ENCODE peak calls at places on chromosomes 4 and X, in six cellular contexts. One of them, this sample, is unnamed.

GRCh38 chrX:79366888-79367749 is at the start of gene ITM2A:
- DNase-seq in tibial artery: peak
- DNase-seq in neuronal stem cell: peak
- DNase-seq in AG04450: no peak
- DNase-seq in naive thymus-derived CD4-positive, alpha-beta T cell: peak
- DNase-seq in IMR-90: no peak
- DNase-seq in this sample: peak

GRCh38 chr4:126761947-126762650 is 870.7 kb upstream of the INTU start:
- DNase-seq in tibial artery: no peak
- DNase-seq in neuronal stem cell: no peak
- DNase-seq in AG04450: no peak
- DNase-seq in naive thymus-derived CD4-positive, alpha-beta T cell: no peak
- DNase-seq in IMR-90: no peak
- DNase-seq in this sample: no peak

GRCh38 chr4:161320377-161320776 is 843.4 kb downstream of the FSTL5 start:
- DNase-seq in tibial artery: no peak
- DNase-seq in neuronal stem cell: peak
- DNase-seq in AG04450: no peak
- DNase-seq in naive thymus-derived CD4-positive, alpha-beta T cell: no peak
- DNase-seq in IMR-90: no peak
- DNase-seq in this sample: no peak

GRCh38 chr4:168551945-168552695 is 55.3 kb downstream of the PALLD start:
- DNase-seq in tibial artery: no peak
- DNase-seq in neuronal stem cell: no peak
- DNase-seq in AG04450: no peak
- DNase-seq in naive thymus-derived CD4-positive, alpha-beta T cell: peak
- DNase-seq in IMR-90: no peak
- DNase-seq in this sample: peak

GRCh38 chr4:158896459-158897238 is 127.8 kb downstream of the FNIP2 start:
- DNase-seq in tibial artery: no peak
- DNase-seq in neuronal stem cell: no peak
- DNase-seq in AG04450: no peak
- DNase-seq in naive thymus-derived CD4-positive, alpha-beta T cell: no peak
- DNase-seq in IMR-90: no peak
- DNase-seq in this sample: no peak

GRCh38 chrX:135543924-135544323 is 23.5 kb downstream of the INTS6L start:
- DNase-seq in tibial artery: no peak
- DNase-seq in neuronal stem cell: no peak
- DNase-seq in AG04450: no peak
- DNase-seq in naive thymus-derived CD4-positive, alpha-beta T cell: peak
- DNase-seq in IMR-90: no peak
- DNase-seq in this sample: peak

GRCh38 chr4:150243932-150244331 is 165.7 kb downstream of the DCLK2 start:
- DNase-seq in tibial artery: no peak
- DNase-seq in neuronal stem cell: no peak
- DNase-seq in AG04450: no peak
- DNase-seq in naive thymus-derived CD4-positive, alpha-beta T cell: no peak
- DNase-seq in IMR-90: no peak
- DNase-seq in this sample: no peak

GRCh38 chr4:61549356-61549755 is 349.2 kb downstream of the ADGRL3 start:
- DNase-seq in tibial artery: no peak
- DNase-seq in neuronal stem cell: no peak
- DNase-seq in AG04450: no peak
- DNase-seq in naive thymus-derived CD4-positive, alpha-beta T cell: no peak
- DNase-seq in IMR-90: no peak
- DNase-seq in this sample: no peak

GRCh38 chr4:78129383-78130108 is 72.4 kb downstream of the FRAS1 start:
- DNase-seq in tibial artery: no peak
- DNase-seq in neuronal stem cell: no peak
- DNase-seq in AG04450: no peak
- DNase-seq in naive thymus-derived CD4-positive, alpha-beta T cell: no peak
- DNase-seq in IMR-90: no peak
- DNase-seq in this sample: no peak

GRCh38 chr4:8593268-8594096 is 917 bp downstream of the CPZ start:
- DNase-seq in tibial artery: no peak
- DNase-seq in neuronal stem cell: no peak
- DNase-seq in AG04450: no peak
- DNase-seq in naive thymus-derived CD4-positive, alpha-beta T cell: no peak
- DNase-seq in IMR-90: no peak
- DNase-seq in this sample: no peak

GRCh38 chrX:148380614-148381561 is 119.5 kb upstream of the AFF2 start:
- DNase-seq in tibial artery: no peak
- DNase-seq in neuronal stem cell: no peak
- DNase-seq in AG04450: no peak
- DNase-seq in naive thymus-derived CD4-positive, alpha-beta T cell: peak
- DNase-seq in IMR-90: no peak
- DNase-seq in this sample: peak

GRCh38 chr4:112546476-112546875 is 30.5 kb upstream of the NEUROG2 start:
- DNase-seq in tibial artery: no peak
- DNase-seq in neuronal stem cell: no peak
- DNase-seq in AG04450: no peak
- DNase-seq in naive thymus-derived CD4-positive, alpha-beta T cell: no peak
- DNase-seq in IMR-90: no peak
- DNase-seq in this sample: no peak

GRCh38 chr4:139841464-139842195 is 176.0 kb downstream of the MGST2 start:
- DNase-seq in tibial artery: no peak
- DNase-seq in neuronal stem cell: no peak
- DNase-seq in AG04450: no peak
- DNase-seq in naive thymus-derived CD4-positive, alpha-beta T cell: no peak
- DNase-seq in IMR-90: no peak
- DNase-seq in this sample: peak

GRCh38 chr4:15931451-15932210 is 6.9 kb downstream of the FGFBP1 start:
- DNase-seq in tibial artery: no peak
- DNase-seq in neuronal stem cell: no peak
- DNase-seq in AG04450: no peak
- DNase-seq in naive thymus-derived CD4-positive, alpha-beta T cell: no peak
- DNase-seq in IMR-90: no peak
- DNase-seq in this sample: no peak

DNA sequence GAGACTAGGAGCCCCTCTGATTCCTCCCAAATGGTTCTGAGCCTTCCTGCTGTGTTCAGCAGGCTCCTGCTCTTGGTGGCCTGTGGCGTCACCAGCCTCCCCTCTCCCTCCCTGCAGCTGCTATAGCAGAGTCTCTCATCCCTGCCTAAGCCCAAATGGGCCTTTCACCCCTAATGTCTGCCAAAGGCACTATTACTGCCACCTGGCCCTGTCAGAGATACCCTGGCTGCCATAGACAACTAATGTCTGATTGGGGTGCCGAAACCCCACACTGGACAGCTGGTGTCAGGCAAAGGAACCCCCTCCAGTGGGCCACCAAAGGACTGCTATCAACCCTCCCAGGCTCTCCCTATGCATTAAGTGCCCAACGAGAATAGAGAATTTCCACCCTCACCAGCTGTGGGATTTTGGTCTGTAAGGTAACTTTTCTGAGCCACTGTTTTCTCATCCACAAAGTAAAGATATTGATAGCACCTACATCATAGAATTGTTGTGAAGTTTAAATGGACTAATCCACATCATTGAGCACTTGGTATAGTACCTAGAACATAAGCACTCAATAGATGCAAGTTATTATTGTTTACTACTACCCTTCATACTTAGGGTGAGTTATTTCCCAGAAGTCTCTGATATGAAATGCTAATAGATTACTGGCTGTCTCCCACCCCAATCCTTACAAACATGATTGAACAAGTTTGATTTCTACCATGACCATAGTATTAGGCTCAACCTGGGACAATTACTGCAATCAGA is 421.3 kb downstream of the MID1IP1 start:
- DNase-seq in tibial artery: no peak
- DNase-seq in neuronal stem cell: no peak
- DNase-seq in AG04450: no peak
- DNase-seq in naive thymus-derived CD4-positive, alpha-beta T cell: no peak
- DNase-seq in IMR-90: no peak
- DNase-seq in this sample: no peak
- H3K27ac ChIP-seq in tibial artery: no peak
- H3K27ac ChIP-seq in neuronal stem cell: no peak
- H3K27ac ChIP-seq in AG04450: no peak
- H3K27ac ChIP-seq in naive thymus-derived CD4-positive, alpha-beta T cell: no peak
- H3K27ac ChIP-seq in IMR-90: no peak
- H3K27ac ChIP-seq in this sample: no peak

GRCh38 chr4:32148120-32148666 is 1428.0 kb downstream of the PCDH7 start:
- DNase-seq in tibial artery: no peak
- DNase-seq in neuronal stem cell: no peak
- DNase-seq in AG04450: no peak
- DNase-seq in naive thymus-derived CD4-positive, alpha-beta T cell: no peak
- DNase-seq in IMR-90: no peak
- DNase-seq in this sample: no peak

GRCh38 chr4:32145987-32146386 is 1425.8 kb downstream of the PCDH7 start:
- DNase-seq in tibial artery: no peak
- DNase-seq in neuronal stem cell: no peak
- DNase-seq in AG04450: no peak
- DNase-seq in naive thymus-derived CD4-positive, alpha-beta T cell: no peak
- DNase-seq in IMR-90: no peak
- DNase-seq in this sample: no peak

GRCh38 chr4:32142075-32142474 is 1421.9 kb downstream of the PCDH7 start:
- DNase-seq in tibial artery: no peak
- DNase-seq in neuronal stem cell: no peak
- DNase-seq in AG04450: no peak
- DNase-seq in naive thymus-derived CD4-positive, alpha-beta T cell: no peak
- DNase-seq in IMR-90: no peak
- DNase-seq in this sample: no peak

DNA sequence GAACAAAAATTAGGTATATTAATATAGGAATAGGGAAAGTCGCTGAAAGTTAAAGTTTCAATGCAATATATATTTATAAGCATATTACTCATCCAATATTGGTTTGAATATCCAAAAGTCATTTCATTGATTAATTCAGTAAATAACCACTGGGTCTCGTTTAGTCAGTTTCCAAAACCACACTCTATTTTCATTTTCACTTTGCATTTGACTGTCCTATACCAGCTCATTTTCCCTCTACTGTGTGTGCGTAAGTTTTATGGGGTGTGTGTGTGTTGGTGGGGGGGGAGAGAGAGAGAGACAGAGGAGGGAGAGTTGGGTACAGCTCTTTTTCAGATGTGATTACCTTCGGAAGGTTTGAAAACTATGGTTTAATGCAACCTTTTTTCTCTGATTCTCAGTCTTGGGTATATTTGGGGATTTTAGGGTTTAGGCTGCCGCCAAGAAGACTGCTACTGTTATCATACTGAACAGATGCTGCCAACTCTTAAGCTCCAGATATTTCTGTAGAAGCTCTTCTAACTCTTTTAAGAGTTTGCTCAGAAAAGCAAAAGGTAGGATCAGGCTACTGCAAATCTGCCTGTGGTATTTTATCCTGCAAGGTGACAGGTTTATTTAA is 1427.4 kb downstream of the PCDH7 start:
- DNase-seq in tibial artery: no peak
- DNase-seq in neuronal stem cell: no peak
- DNase-seq in AG04450: no peak
- DNase-seq in naive thymus-derived CD4-positive, alpha-beta T cell: no peak
- DNase-seq in IMR-90: no peak
- DNase-seq in this sample: no peak
- H3K4me3 ChIP-seq in tibial artery: no peak
- H3K4me3 ChIP-seq in neuronal stem cell: no peak
- H3K4me3 ChIP-seq in AG04450: no peak
- H3K4me3 ChIP-seq in naive thymus-derived CD4-positive, alpha-beta T cell: no peak
- H3K4me3 ChIP-seq in IMR-90: no peak
- H3K4me3 ChIP-seq in this sample: no peak

DNA sequence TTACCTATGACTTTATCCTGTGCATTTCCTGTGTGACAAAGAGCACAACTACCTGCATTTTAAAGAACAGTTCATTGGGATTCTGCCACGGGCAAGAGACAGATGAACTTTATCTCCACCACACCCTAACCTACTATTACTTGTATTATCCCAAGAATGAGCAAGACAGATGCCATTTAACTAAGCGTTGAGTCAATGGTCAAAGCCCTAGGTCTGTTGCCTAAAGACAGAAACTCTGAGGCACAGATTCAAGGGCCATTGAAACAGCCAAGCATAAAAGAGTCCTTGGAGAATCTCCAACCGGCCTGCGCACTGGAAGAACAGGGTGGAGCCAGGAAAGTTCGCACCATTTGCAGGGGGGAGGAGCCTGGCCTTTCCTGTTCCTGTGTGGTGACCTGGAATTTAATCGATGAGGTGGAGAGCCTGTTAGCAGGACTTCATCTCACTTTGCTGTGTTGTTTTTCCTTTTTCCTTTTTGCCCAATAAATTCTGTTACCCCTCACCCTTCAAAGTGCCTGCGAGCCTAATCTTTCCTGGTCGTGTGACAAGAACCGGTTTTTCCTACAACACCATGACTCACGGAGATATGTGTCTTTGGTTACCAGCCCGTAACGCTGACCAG is 146.4 kb upstream of the DIAPH2 start:
- DNase-seq in tibial artery: no peak
- DNase-seq in neuronal stem cell: no peak
- DNase-seq in AG04450: no peak
- DNase-seq in naive thymus-derived CD4-positive, alpha-beta T cell: no peak
- DNase-seq in IMR-90: no peak
- DNase-seq in this sample: no peak
- H3K27ac ChIP-seq in tibial artery: no peak
- H3K27ac ChIP-seq in neuronal stem cell: no peak
- H3K27ac ChIP-seq in AG04450: no peak
- H3K27ac ChIP-seq in naive thymus-derived CD4-positive, alpha-beta T cell: no peak
- H3K27ac ChIP-seq in IMR-90: no peak
- H3K27ac ChIP-seq in this sample: no peak

DNA sequence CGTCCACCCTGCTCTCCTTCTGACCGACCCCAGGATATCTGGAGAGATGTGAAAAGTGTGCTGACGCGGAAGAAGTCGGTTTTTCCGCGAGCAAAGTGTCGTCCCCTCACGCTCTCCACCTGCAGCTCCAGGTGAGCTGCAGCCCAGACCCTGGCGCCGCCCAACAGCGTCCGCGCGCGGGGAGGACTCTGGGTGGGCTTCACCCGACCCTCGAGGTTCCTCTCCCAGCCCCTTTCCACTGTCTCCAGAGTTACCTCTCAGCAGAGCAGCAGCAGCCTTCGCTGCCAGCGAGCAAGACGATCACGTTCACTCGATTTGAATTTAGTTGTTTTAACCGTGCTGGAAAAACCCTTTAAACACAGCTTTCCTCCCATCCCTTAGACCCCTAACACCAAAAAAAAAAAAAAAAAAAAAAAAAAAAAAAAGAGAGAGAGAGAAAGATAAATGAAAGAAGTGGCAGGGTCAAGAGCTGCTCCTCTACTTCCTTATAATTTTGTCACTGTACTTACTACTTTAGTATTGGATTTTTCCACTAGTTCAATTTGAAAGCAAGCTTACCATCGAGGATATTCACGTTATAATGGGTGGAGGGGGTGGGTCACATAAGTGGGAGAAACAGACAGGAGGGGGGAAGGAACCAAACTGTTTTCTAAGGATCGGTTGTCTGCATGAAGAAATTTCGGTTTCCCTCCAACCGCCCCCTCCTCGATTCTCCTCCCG is 776 bp upstream of the NR3C2 start:
- DNase-seq in tibial artery: peak
- DNase-seq in neuronal stem cell: no peak
- DNase-seq in AG04450: no peak
- DNase-seq in naive thymus-derived CD4-positive, alpha-beta T cell: no peak
- DNase-seq in IMR-90: no peak
- DNase-seq in this sample: no peak
- H3K4me3 ChIP-seq in tibial artery: peak
- H3K4me3 ChIP-seq in neuronal stem cell: peak
- H3K4me3 ChIP-seq in AG04450: peak
- H3K4me3 ChIP-seq in naive thymus-derived CD4-positive, alpha-beta T cell: peak
- H3K4me3 ChIP-seq in IMR-90: peak
- H3K4me3 ChIP-seq in this sample: peak

DNA sequence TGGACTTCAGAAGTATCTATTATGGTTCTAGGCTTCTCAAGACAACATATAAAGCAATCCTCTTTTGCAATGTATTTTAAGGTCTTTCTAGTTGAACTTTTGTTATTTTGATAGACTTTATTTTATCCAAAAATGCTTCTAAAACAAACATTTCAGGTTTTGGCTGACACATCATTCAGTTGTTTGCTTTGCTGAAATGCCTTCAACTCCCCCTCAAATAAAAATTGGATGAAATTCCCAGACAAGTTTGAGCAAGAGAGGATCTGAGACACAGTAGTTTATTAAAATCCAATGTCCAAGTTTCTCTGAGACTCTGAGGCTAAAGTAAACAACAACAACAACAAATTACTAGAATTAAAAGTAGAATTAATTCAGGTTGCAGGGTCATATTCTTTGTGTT is 65.1 kb downstream of the PRSS12 start:
- DNase-seq in tibial artery: no peak
- DNase-seq in neuronal stem cell: no peak
- DNase-seq in AG04450: no peak
- DNase-seq in naive thymus-derived CD4-positive, alpha-beta T cell: no peak
- DNase-seq in IMR-90: peak
- DNase-seq in this sample: no peak
- H3K27ac ChIP-seq in tibial artery: no peak
- H3K27ac ChIP-seq in neuronal stem cell: no peak
- H3K27ac ChIP-seq in AG04450: no peak
- H3K27ac ChIP-seq in naive thymus-derived CD4-positive, alpha-beta T cell: no peak
- H3K27ac ChIP-seq in IMR-90: peak
- H3K27ac ChIP-seq in this sample: no peak